ENCODE peak calls at places on chromosomes 7 and 10, in four cellular contexts. E is tibial artery, T is choroid plexus epithelial cell, Z is AG04450. W is an unnamed sample.
A peak's percentile ranks its signal among the peaks of the same experiment; 100 is the strongest.

GRCh38 chr7:115851291-115851690 is 179.3 kb downstream of the TFEC start:
- DNase-seq in E (no peak), T (peak; percentile 82), Z (peak; percentile 30), W (peak; percentile 73)

GRCh38 chr7:101941481-101942383 is 124.3 kb downstream of the CUX1 start:
- DNase-seq in E (no peak), T (peak; percentile 71), Z (no peak), W (peak; percentile 74)

GRCh38 chr7:6616854-6617643 is 1.6 kb downstream of the ZNF853 start:
- DNase-seq in E (no peak), T (no peak), Z (no peak), W (no peak)

GRCh38 chr7:5367661-5368060 is 56.0 kb downstream of the TNRC18 start:
- DNase-seq in E (no peak), T (no peak), Z (no peak), W (no peak)

GRCh38 chr7:94972296-94972695 is 64.9 kb downstream of the PPP1R9A start:
- DNase-seq in E (no peak), T (peak; percentile 10), Z (no peak), W (peak; percentile 21)

GRCh38 chr7:126472825-126473224 is 779.9 kb downstream of the GRM8 start:
- DNase-seq in E (no peak), T (no peak), Z (no peak), W (no peak)

GRCh38 chr7:54015251-54015650 is 526.9 kb upstream of the VSTM2A start:
- DNase-seq in E (no peak), T (no peak), Z (no peak), W (no peak)

GRCh38 chr7:16839646-16840045 is 34.8 kb upstream of the AGR2 start:
- DNase-seq in E (no peak), T (peak; percentile 9), Z (no peak), W (no peak)

GRCh38 chr10:79069325-79070090 is 742 bp downstream of the ZMIZ1 start:
- DNase-seq in E (peak; percentile 85), T (peak; percentile 60), Z (no peak), W (peak; percentile 54)

GRCh38 chr7:100061518-100062193 is 12.1 kb downstream of the ZSCAN21 start:
- DNase-seq in E (no peak), T (no peak), Z (no peak), W (no peak)

GRCh38 chr7:88586219-88586618 is 173.3 kb upstream of the ZNF804B start:
- DNase-seq in E (no peak), T (no peak), Z (no peak), W (no peak)

GRCh38 chr10:24383681-24384106 is 174.8 kb downstream of the KIAA1217 start:
- DNase-seq in E (peak; percentile 79), T (peak; percentile 100), Z (peak; percentile 95), W (peak; percentile 96)

GRCh38 chr10:117226813-117227451 is 14.0 kb upstream of the SLC18A2 start:
- DNase-seq in E (no peak), T (peak; percentile 57), Z (no peak), W (peak; percentile 41)

DNA sequence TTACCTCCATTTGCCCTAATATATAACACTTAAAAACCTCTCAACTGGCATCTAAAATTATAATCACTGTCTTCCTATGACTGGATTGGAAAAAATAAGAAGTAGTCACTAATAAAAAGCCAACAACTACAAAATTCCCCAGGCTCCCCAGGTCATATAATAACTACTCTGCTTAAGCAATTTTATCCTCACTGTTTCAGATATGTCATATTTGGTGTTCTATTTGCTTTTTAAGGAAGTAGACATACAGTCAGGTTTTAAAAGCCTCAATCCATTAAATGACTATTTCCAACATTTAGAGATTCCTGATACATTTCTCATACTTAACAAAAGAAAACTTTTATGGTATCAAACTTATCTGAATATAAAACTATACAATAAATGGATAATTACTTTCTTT is 2.4 kb downstream of the H2AZ2 start:
- DNase-seq in E (no peak), T (no peak), Z (no peak), W (peak; percentile 23)
- H3K4me3 ChIP-seq in E (no peak overlapping the region), T (no peak overlapping the region), Z (no peak overlapping the region), W (no peak overlapping the region)

GRCh38 chr10:49541762-49542161 is 2.8 kb upstream of the ERCC6 start:
- DNase-seq in E (no peak), T (no peak), Z (no peak), W (no peak)

GRCh38 chr10:49534670-49535381 is 4.1 kb downstream of the ERCC6 start:
- DNase-seq in E (no peak), T (peak; percentile 70), Z (no peak), W (peak; percentile 64)

GRCh38 chr10:49539320-49539885 is 482 bp upstream of the ERCC6 start:
- DNase-seq in E (peak; percentile 70), T (peak; percentile 79), Z (no peak), W (peak; percentile 82)

GRCh38 chr10:49542353-49542752 is 3.4 kb upstream of the ERCC6 start:
- DNase-seq in E (no peak), T (no peak), Z (no peak), W (no peak)

GRCh38 chr10:49538381-49539319 is at the start of gene ERCC6:
- DNase-seq in E (peak; percentile 99), T (peak; percentile 99), Z (peak; percentile 95), W (peak; percentile 99)
- TF ChIP-seq CTCF in E (no peak), T (peak; percentile 29), Z (no peak), W (no peak)

DNA sequence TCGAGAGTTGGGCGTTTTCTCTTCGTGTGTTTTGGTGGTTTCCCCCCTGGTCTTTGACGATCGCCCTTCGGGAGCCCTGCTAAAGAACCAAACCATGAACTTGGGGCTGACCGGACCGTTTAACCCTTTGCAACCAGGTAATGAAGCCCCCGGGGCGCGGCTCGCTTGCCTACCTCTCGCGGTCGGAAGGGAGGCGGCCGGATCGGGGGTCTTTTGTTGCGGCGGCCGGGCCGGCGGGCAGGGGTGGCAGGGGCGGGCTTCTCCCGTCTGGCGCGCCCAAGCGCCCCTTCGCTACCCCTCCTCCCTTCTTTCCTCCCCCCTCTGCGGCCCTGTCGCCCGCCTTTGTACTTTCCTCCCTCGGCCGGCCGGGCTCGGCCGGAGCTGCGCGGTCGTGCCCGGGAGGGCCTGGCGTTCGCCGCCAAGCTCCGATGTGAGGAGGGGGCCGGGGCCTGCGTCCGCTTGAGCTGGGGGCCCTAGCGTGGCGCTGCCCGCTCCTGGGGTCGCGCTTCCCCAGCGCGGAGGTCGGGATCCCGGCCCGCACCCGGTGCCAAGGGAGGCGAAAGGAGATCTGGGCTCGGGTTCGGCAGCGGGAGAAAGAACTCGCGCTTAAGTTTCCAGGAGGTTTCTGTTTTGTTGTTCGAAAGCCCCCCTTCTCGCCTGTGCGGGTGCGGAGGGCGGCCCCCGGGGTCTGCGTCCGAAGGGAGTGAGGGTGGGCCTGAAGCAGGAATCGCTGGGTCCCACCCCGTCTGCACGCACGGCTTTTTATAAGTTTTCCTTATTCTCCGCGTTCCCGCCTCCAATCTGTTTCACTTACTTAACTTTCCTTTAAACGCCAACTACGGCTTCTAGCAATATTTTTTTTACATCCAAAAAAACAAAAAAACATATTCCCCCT is 436.8 kb upstream of the GALNT17 start:
- DNase-seq in E (peak; percentile 68), T (peak; percentile 38), Z (no peak), W (peak; percentile 21)
- H3K4me3 ChIP-seq in E (peak overlapping the region; percentile 93), T (peak overlapping the region; percentile 76), Z (peak overlapping the region; percentile 79), W (peak overlapping the region; percentile 70)

GRCh38 chr7:75028299-75028698 is 45.3 kb downstream of the RCC1L start:
- DNase-seq in E (no peak), T (no peak), Z (no peak), W (no peak)

GRCh38 chr7:75033826-75034225 is 39.8 kb downstream of the RCC1L start:
- DNase-seq in E (no peak), T (no peak), Z (no peak), W (no peak)

GRCh38 chr7:75038508-75038907 is 35.1 kb downstream of the RCC1L start:
- DNase-seq in E (no peak), T (no peak), Z (no peak), W (no peak)

GRCh38 chr7:75033064-75033463 is 40.5 kb downstream of the RCC1L start:
- DNase-seq in E (no peak), T (no peak), Z (no peak), W (peak; percentile 13)
- TF ChIP-seq CTCF in E (no peak), T (peak; percentile 52), Z (peak; percentile 33), W (peak; percentile 34)

DNA sequence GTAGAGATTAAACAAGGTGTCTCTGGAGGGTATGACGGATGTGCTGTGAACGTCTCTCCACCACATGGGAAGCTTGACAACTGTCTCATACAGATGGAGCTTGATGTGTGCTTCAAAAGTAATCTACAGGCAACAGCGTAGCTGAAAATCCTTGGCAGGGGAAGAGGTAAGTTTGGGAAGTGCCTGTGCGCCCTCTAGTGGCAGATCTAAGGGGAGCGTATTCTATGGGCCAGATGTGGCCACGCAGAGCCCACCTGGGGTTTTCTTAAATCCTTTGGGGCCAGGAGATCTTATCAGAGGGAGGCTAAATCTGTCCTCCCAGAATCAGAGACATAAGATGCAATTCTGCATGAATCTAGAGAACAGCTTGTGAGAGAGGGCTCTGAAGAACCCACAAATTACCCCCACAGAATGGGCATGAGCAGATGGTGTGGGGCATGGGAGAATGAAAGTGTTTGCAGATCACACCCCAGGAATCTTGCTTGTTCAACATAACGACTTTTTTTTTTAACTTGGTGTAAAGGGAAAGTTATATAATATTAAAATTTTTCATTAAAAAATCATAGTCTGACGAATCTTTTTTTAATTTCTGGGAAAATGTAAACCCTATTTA is 91.2 kb upstream of the MPP7 start:
- DNase-seq in E (peak; percentile 72), T (peak; percentile 78), Z (peak; percentile 34), W (peak; percentile 72)
- H3K4me3 ChIP-seq in E (no peak overlapping the region), T (no peak overlapping the region), Z (no peak overlapping the region), W (no peak overlapping the region)

DNA sequence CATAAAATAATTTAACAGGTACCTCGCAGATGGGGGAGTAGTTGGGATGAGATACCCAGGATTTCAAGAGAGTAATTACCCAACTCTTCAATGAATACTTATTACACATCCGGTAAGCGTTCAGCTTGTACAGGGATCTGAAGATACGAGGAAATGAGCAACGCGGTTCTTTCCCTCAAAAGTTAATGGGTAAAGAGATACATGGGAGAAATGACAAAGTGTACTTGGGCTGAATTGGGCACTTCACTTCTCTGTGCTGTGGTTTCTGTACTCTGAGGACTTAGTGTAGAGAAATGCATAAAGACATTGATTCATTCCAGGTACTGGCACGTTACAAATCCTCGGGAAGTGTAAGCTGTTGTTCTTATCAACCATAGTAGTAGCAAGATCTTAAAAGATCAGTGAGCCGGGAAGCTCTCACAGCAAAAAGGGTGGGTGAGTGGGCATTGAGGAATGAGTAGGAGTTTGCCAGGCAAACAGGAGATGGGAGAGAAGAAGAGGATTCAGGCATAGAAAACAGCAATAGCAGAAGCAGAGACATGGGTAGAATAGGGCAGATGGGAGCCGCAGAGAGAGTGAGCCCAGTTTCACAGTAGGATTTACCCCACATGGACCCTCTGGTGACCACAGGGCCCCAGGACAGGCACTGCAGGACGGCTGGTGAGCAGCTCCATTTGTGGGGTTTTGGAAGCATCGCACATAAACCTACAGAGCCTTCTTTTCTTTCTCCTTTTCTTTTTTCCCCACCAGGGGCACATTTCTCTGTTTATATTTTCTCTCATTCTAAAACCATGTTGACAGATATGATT is 304.3 kb upstream of the PITRM1 start:
- DNase-seq in E (no peak), T (no peak), Z (no peak), W (no peak)
- TF ChIP-seq CTCF in E (no peak), T (peak; percentile 30), Z (peak; percentile 17), W (no peak)

DNA sequence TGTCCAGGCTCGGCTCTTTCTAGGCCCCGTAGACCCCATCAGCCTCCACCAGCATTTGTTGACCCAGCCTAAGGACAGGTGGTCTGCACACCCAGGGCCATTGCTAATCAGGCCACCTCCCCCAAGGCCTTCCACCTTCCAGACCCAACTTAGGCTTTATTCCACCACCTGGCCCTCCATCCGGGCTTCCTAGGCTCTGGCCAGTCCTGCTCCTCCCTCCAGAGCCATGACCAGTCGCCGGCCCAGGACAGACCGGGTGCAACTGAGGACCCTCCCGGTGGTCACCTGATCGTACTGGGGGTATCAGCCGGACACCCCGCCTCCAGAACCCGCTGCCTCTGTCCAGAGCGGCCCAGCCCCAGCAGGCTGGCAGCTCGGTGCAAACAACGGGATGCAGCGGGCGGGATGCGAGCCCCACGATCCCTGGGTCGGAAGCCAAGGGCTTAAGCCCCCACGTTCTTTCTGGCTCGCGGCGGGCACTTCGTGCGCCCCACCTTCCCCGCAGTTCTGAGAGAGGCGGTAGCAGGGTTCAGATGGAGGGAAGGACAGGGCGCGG is 545 bp downstream of the NACAD start:
- DNase-seq in E (no peak), T (no peak), Z (no peak), W (no peak)
- H3K4me3 ChIP-seq in E (peak overlapping the region; percentile 74), T (peak overlapping the region; percentile 55), Z (peak overlapping the region; percentile 69), W (peak overlapping the region; percentile 32)

W was measured in cardiac fibroblast.